ENCODE peak calls at places on chromosomes 3 and 15, in seven cellular contexts. One of them, this sample, is unnamed.

GRCh38 chr3:107545680-107546120 is 22.9 kb downstream of the BBX start:
- DNase-seq in activated CD4-positive, alpha-beta T cell treated with anti-CD3 and anti-CD28 coated beads, Interleukin-2, amount 50 U/mL, for 48 hours: no peak
- DNase-seq in effector memory CD4-positive, alpha-beta T cell: no peak
- DNase-seq in lung: no peak
- DNase-seq in NCI-H748 treated with DMSO at 0.1 percent for 48 hours: no peak
- DNase-seq in T-helper 1 cell: no peak
- DNase-seq in activated effector memory CD4-positive, alpha-beta T cell treated with anti-CD3 and anti-CD28 coated beads, Interleukin-2, amount 50 U/mL, for 16 hours: no peak
- DNase-seq in this sample: no peak

GRCh38 chr3:181782306-181782924 is 70.7 kb downstream of the SOX2 start:
- DNase-seq in activated CD4-positive, alpha-beta T cell treated with anti-CD3 and anti-CD28 coated beads, Interleukin-2, amount 50 U/mL, for 48 hours: no peak
- DNase-seq in effector memory CD4-positive, alpha-beta T cell: no peak
- DNase-seq in lung: no peak
- DNase-seq in NCI-H748 treated with DMSO at 0.1 percent for 48 hours: no peak
- DNase-seq in T-helper 1 cell: no peak
- DNase-seq in activated effector memory CD4-positive, alpha-beta T cell treated with anti-CD3 and anti-CD28 coated beads, Interleukin-2, amount 50 U/mL, for 16 hours: no peak
- DNase-seq in this sample: no peak

GRCh38 chr3:126555795-126556636 is 2.7 kb downstream of the C3orf22 start:
- DNase-seq in activated CD4-positive, alpha-beta T cell treated with anti-CD3 and anti-CD28 coated beads, Interleukin-2, amount 50 U/mL, for 48 hours: no peak
- DNase-seq in effector memory CD4-positive, alpha-beta T cell: no peak
- DNase-seq in lung: no peak
- DNase-seq in NCI-H748 treated with DMSO at 0.1 percent for 48 hours: no peak
- DNase-seq in T-helper 1 cell: no peak
- DNase-seq in activated effector memory CD4-positive, alpha-beta T cell treated with anti-CD3 and anti-CD28 coated beads, Interleukin-2, amount 50 U/mL, for 16 hours: peak
- DNase-seq in this sample: peak

GRCh38 chr3:99700637-99701268 is 62.4 kb downstream of the COL8A1 start:
- DNase-seq in activated CD4-positive, alpha-beta T cell treated with anti-CD3 and anti-CD28 coated beads, Interleukin-2, amount 50 U/mL, for 48 hours: no peak
- DNase-seq in effector memory CD4-positive, alpha-beta T cell: no peak
- DNase-seq in lung: no peak
- DNase-seq in NCI-H748 treated with DMSO at 0.1 percent for 48 hours: no peak
- DNase-seq in T-helper 1 cell: no peak
- DNase-seq in activated effector memory CD4-positive, alpha-beta T cell treated with anti-CD3 and anti-CD28 coated beads, Interleukin-2, amount 50 U/mL, for 16 hours: no peak
- DNase-seq in this sample: no peak

GRCh38 chr3:177350051-177350565 is 152.8 kb upstream of the TBL1XR1 start:
- DNase-seq in activated CD4-positive, alpha-beta T cell treated with anti-CD3 and anti-CD28 coated beads, Interleukin-2, amount 50 U/mL, for 48 hours: no peak
- DNase-seq in effector memory CD4-positive, alpha-beta T cell: no peak
- DNase-seq in lung: no peak
- DNase-seq in NCI-H748 treated with DMSO at 0.1 percent for 48 hours: no peak
- DNase-seq in T-helper 1 cell: no peak
- DNase-seq in activated effector memory CD4-positive, alpha-beta T cell treated with anti-CD3 and anti-CD28 coated beads, Interleukin-2, amount 50 U/mL, for 16 hours: no peak
- DNase-seq in this sample: no peak

GRCh38 chr3:78562318-78562717 is 1205.5 kb downstream of the ROBO1 start:
- DNase-seq in activated CD4-positive, alpha-beta T cell treated with anti-CD3 and anti-CD28 coated beads, Interleukin-2, amount 50 U/mL, for 48 hours: no peak
- DNase-seq in effector memory CD4-positive, alpha-beta T cell: no peak
- DNase-seq in lung: no peak
- DNase-seq in NCI-H748 treated with DMSO at 0.1 percent for 48 hours: no peak
- DNase-seq in T-helper 1 cell: no peak
- DNase-seq in activated effector memory CD4-positive, alpha-beta T cell treated with anti-CD3 and anti-CD28 coated beads, Interleukin-2, amount 50 U/mL, for 16 hours: no peak
- DNase-seq in this sample: no peak

GRCh38 chr3:99902091-99902490 is 84.4 kb downstream of the CMSS1 start:
- DNase-seq in activated CD4-positive, alpha-beta T cell treated with anti-CD3 and anti-CD28 coated beads, Interleukin-2, amount 50 U/mL, for 48 hours: no peak
- DNase-seq in effector memory CD4-positive, alpha-beta T cell: no peak
- DNase-seq in lung: no peak
- DNase-seq in NCI-H748 treated with DMSO at 0.1 percent for 48 hours: no peak
- DNase-seq in T-helper 1 cell: no peak
- DNase-seq in activated effector memory CD4-positive, alpha-beta T cell treated with anti-CD3 and anti-CD28 coated beads, Interleukin-2, amount 50 U/mL, for 16 hours: no peak
- DNase-seq in this sample: no peak

GRCh38 chr3:71172951-71173350 is 410.6 kb downstream of the FOXP1 start:
- DNase-seq in activated CD4-positive, alpha-beta T cell treated with anti-CD3 and anti-CD28 coated beads, Interleukin-2, amount 50 U/mL, for 48 hours: no peak
- DNase-seq in effector memory CD4-positive, alpha-beta T cell: no peak
- DNase-seq in lung: no peak
- DNase-seq in NCI-H748 treated with DMSO at 0.1 percent for 48 hours: no peak
- DNase-seq in T-helper 1 cell: no peak
- DNase-seq in activated effector memory CD4-positive, alpha-beta T cell treated with anti-CD3 and anti-CD28 coated beads, Interleukin-2, amount 50 U/mL, for 16 hours: no peak
- DNase-seq in this sample: no peak

GRCh38 chr15:93274276-93274675 is 185.3 kb upstream of the RGMA start:
- DNase-seq in activated CD4-positive, alpha-beta T cell treated with anti-CD3 and anti-CD28 coated beads, Interleukin-2, amount 50 U/mL, for 48 hours: no peak
- DNase-seq in effector memory CD4-positive, alpha-beta T cell: no peak
- DNase-seq in lung: no peak
- DNase-seq in NCI-H748 treated with DMSO at 0.1 percent for 48 hours: no peak
- DNase-seq in T-helper 1 cell: no peak
- DNase-seq in activated effector memory CD4-positive, alpha-beta T cell treated with anti-CD3 and anti-CD28 coated beads, Interleukin-2, amount 50 U/mL, for 16 hours: no peak
- DNase-seq in this sample: no peak

GRCh38 chr15:64235552-64235951 is 72.7 kb upstream of the PPIB start:
- DNase-seq in activated CD4-positive, alpha-beta T cell treated with anti-CD3 and anti-CD28 coated beads, Interleukin-2, amount 50 U/mL, for 48 hours: no peak
- DNase-seq in effector memory CD4-positive, alpha-beta T cell: no peak
- DNase-seq in lung: no peak
- DNase-seq in NCI-H748 treated with DMSO at 0.1 percent for 48 hours: no peak
- DNase-seq in T-helper 1 cell: no peak
- DNase-seq in activated effector memory CD4-positive, alpha-beta T cell treated with anti-CD3 and anti-CD28 coated beads, Interleukin-2, amount 50 U/mL, for 16 hours: no peak
- DNase-seq in this sample: no peak

GRCh38 chr15:31325432-31325975 is 1.1 kb upstream of the KLF13 start:
- DNase-seq in activated CD4-positive, alpha-beta T cell treated with anti-CD3 and anti-CD28 coated beads, Interleukin-2, amount 50 U/mL, for 48 hours: peak
- DNase-seq in effector memory CD4-positive, alpha-beta T cell: peak
- DNase-seq in lung: peak
- DNase-seq in NCI-H748 treated with DMSO at 0.1 percent for 48 hours: no peak
- DNase-seq in T-helper 1 cell: peak
- DNase-seq in activated effector memory CD4-positive, alpha-beta T cell treated with anti-CD3 and anti-CD28 coated beads, Interleukin-2, amount 50 U/mL, for 16 hours: peak
- DNase-seq in this sample: no peak

GRCh38 chr3:133988631-133989161 is 41.0 kb downstream of the SLCO2A1 start:
- DNase-seq in activated CD4-positive, alpha-beta T cell treated with anti-CD3 and anti-CD28 coated beads, Interleukin-2, amount 50 U/mL, for 48 hours: no peak
- DNase-seq in effector memory CD4-positive, alpha-beta T cell: no peak
- DNase-seq in lung: no peak
- DNase-seq in NCI-H748 treated with DMSO at 0.1 percent for 48 hours: no peak
- DNase-seq in T-helper 1 cell: no peak
- DNase-seq in activated effector memory CD4-positive, alpha-beta T cell treated with anti-CD3 and anti-CD28 coated beads, Interleukin-2, amount 50 U/mL, for 16 hours: no peak
- DNase-seq in this sample: peak

GRCh38 chr3:115830764-115831395 is 207.6 kb downstream of the GAP43 start:
- DNase-seq in activated CD4-positive, alpha-beta T cell treated with anti-CD3 and anti-CD28 coated beads, Interleukin-2, amount 50 U/mL, for 48 hours: no peak
- DNase-seq in effector memory CD4-positive, alpha-beta T cell: no peak
- DNase-seq in lung: no peak
- DNase-seq in NCI-H748 treated with DMSO at 0.1 percent for 48 hours: no peak
- DNase-seq in T-helper 1 cell: no peak
- DNase-seq in activated effector memory CD4-positive, alpha-beta T cell treated with anti-CD3 and anti-CD28 coated beads, Interleukin-2, amount 50 U/mL, for 16 hours: no peak
- DNase-seq in this sample: no peak

GRCh38 chr3:54999801-55000200 is 71.9 kb upstream of the LRTM1 start:
- DNase-seq in activated CD4-positive, alpha-beta T cell treated with anti-CD3 and anti-CD28 coated beads, Interleukin-2, amount 50 U/mL, for 48 hours: no peak
- DNase-seq in effector memory CD4-positive, alpha-beta T cell: no peak
- DNase-seq in lung: no peak
- DNase-seq in NCI-H748 treated with DMSO at 0.1 percent for 48 hours: no peak
- DNase-seq in T-helper 1 cell: no peak
- DNase-seq in activated effector memory CD4-positive, alpha-beta T cell treated with anti-CD3 and anti-CD28 coated beads, Interleukin-2, amount 50 U/mL, for 16 hours: no peak
- DNase-seq in this sample: no peak

GRCh38 chr3:98390366-98390765 is at the start of gene OR5K3:
- DNase-seq in activated CD4-positive, alpha-beta T cell treated with anti-CD3 and anti-CD28 coated beads, Interleukin-2, amount 50 U/mL, for 48 hours: no peak
- DNase-seq in effector memory CD4-positive, alpha-beta T cell: no peak
- DNase-seq in lung: no peak
- DNase-seq in NCI-H748 treated with DMSO at 0.1 percent for 48 hours: no peak
- DNase-seq in T-helper 1 cell: no peak
- DNase-seq in activated effector memory CD4-positive, alpha-beta T cell treated with anti-CD3 and anti-CD28 coated beads, Interleukin-2, amount 50 U/mL, for 16 hours: no peak
- DNase-seq in this sample: no peak

GRCh38 chr3:37751967-37752660 is 109.6 kb upstream of the CTDSPL start:
- DNase-seq in activated CD4-positive, alpha-beta T cell treated with anti-CD3 and anti-CD28 coated beads, Interleukin-2, amount 50 U/mL, for 48 hours: no peak
- DNase-seq in effector memory CD4-positive, alpha-beta T cell: no peak
- DNase-seq in lung: no peak
- DNase-seq in NCI-H748 treated with DMSO at 0.1 percent for 48 hours: no peak
- DNase-seq in T-helper 1 cell: no peak
- DNase-seq in activated effector memory CD4-positive, alpha-beta T cell treated with anti-CD3 and anti-CD28 coated beads, Interleukin-2, amount 50 U/mL, for 16 hours: no peak
- DNase-seq in this sample: no peak

GRCh38 chr15:51403946-51404695 is 62.7 kb downstream of the GLDN start:
- DNase-seq in activated CD4-positive, alpha-beta T cell treated with anti-CD3 and anti-CD28 coated beads, Interleukin-2, amount 50 U/mL, for 48 hours: no peak
- DNase-seq in effector memory CD4-positive, alpha-beta T cell: no peak
- DNase-seq in lung: peak
- DNase-seq in NCI-H748 treated with DMSO at 0.1 percent for 48 hours: no peak
- DNase-seq in T-helper 1 cell: no peak
- DNase-seq in activated effector memory CD4-positive, alpha-beta T cell treated with anti-CD3 and anti-CD28 coated beads, Interleukin-2, amount 50 U/mL, for 16 hours: no peak
- DNase-seq in this sample: no peak

GRCh38 chr3:65785065-65785645 is 253.6 kb downstream of the MAGI1 start:
- DNase-seq in activated CD4-positive, alpha-beta T cell treated with anti-CD3 and anti-CD28 coated beads, Interleukin-2, amount 50 U/mL, for 48 hours: no peak
- DNase-seq in effector memory CD4-positive, alpha-beta T cell: no peak
- DNase-seq in lung: no peak
- DNase-seq in NCI-H748 treated with DMSO at 0.1 percent for 48 hours: peak
- DNase-seq in T-helper 1 cell: no peak
- DNase-seq in activated effector memory CD4-positive, alpha-beta T cell treated with anti-CD3 and anti-CD28 coated beads, Interleukin-2, amount 50 U/mL, for 16 hours: no peak
- DNase-seq in this sample: no peak

GRCh38 chr15:60612400-60613048 is 133.6 kb upstream of the ICE2 start:
- DNase-seq in activated CD4-positive, alpha-beta T cell treated with anti-CD3 and anti-CD28 coated beads, Interleukin-2, amount 50 U/mL, for 48 hours: no peak
- DNase-seq in effector memory CD4-positive, alpha-beta T cell: no peak
- DNase-seq in lung: no peak
- DNase-seq in NCI-H748 treated with DMSO at 0.1 percent for 48 hours: no peak
- DNase-seq in T-helper 1 cell: no peak
- DNase-seq in activated effector memory CD4-positive, alpha-beta T cell treated with anti-CD3 and anti-CD28 coated beads, Interleukin-2, amount 50 U/mL, for 16 hours: no peak
- DNase-seq in this sample: no peak

This sample was measured in mesenteric fat pad.